ENCODE peak calls at places on chromosomes 7 and 10, in eight cellular contexts. U, R, D, W, I, M, X and C are unnamed samples.

GRCh38 chr7:8387551-8388256 is 45.7 kb upstream of the NXPH1 start:
- DNase-seq in R (no peak), M (no peak), U (no peak), W (peak), D (no peak), I (no peak), X (no peak), C (no peak)

GRCh38 chr7:116698396-116698795 is 26.4 kb downstream of the MET start:
- DNase-seq in W (no peak), X (no peak), I (no peak), R (no peak), M (no peak), D (no peak), U (peak), C (no peak)

GRCh38 chr10:110566472-110567200 is 859 bp upstream of the SMC3 start:
- DNase-seq in U (no peak), R (no peak), D (no peak), M (no peak), I (no peak), X (peak), W (no peak), C (peak)

GRCh38 chr10:28991738-28992270 is 297.1 kb upstream of the LYZL1 start:
- DNase-seq in M (peak), R (peak), W (no peak), I (no peak), X (no peak), U (peak), D (peak), C (no peak)

GRCh38 chr7:116417593-116418345 is 81.8 kb upstream of the CAV2 start:
- DNase-seq in D (no peak), U (no peak), M (no peak), X (no peak), W (no peak), R (peak), I (no peak), C (no peak)

GRCh38 chr7:40676220-40676619 is 541.4 kb downstream of the SUGCT start:
- DNase-seq in X (no peak), R (no peak), W (no peak), I (no peak), U (no peak), D (no peak), M (no peak), C (no peak)

GRCh38 chr10:57657164-57657765 is 610.4 kb downstream of the IPMK start:
- DNase-seq in U (peak), I (peak), R (peak), D (peak), W (peak), M (peak), X (peak), C (peak)

GRCh38 chr7:41916450-41916927 is 213.6 kb upstream of the INHBA start:
- DNase-seq in D (no peak), W (no peak), X (peak), U (peak), I (peak), R (no peak), M (no peak), C (peak)

GRCh38 chr7:110762514-110762913 is 328.4 kb upstream of the LRRN3 start:
- DNase-seq in W (no peak), U (peak), M (no peak), D (no peak), R (no peak), I (no peak), X (no peak), C (no peak)

GRCh38 chr7:22443370-22444180 is 56.4 kb downstream of the STEAP1B start:
- DNase-seq in R (peak), X (peak), W (no peak), D (no peak), U (peak), M (no peak), I (no peak), C (no peak)

GRCh38 chr7:158325530-158326381 is 261.9 kb downstream of the PTPRN2 start:
- DNase-seq in X (no peak), M (peak), W (peak), U (no peak), I (no peak), R (peak), D (peak), C (no peak)

DNA sequence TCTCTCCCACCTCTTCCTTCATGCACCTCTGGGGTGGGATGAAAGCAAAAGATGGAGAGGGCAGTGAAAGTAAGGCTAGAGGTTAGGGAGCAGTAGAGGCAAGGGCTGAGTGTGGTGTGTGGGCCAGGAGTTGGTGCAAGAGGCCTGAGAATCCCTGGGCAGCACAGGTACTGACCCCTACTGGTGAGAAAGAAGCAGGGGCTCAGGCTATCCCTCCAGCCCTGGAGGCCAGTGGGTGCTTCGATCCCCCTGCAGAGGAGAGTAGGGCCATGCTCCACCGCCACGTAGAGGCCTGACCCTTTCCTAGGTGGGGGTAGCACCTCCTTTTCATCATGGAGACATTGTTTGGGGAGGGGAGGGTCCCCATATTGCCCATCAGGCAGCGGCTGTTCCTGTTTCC is 9.8 kb downstream of the CDHR1 start:
- DNase-seq in D (peak), R (no peak), W (no peak), X (no peak), M (no peak), I (no peak), U (no peak), C (no peak)
- TF ChIP-seq CTCF in D (peak), R (peak), W (peak), X (no peak), M (no peak), I (peak), U (peak), C (peak)

GRCh38 chr7:152132812-152133211 is 107.3 kb downstream of the GALNT11 start:
- DNase-seq in W (no peak), M (no peak), U (no peak), I (no peak), X (no peak), R (no peak), D (no peak), C (no peak)
- TF ChIP-seq CTCF in W (no peak), M (no peak), U (no peak), I (no peak), X (no peak), R (no peak), D (no peak), C (no peak)

DNA sequence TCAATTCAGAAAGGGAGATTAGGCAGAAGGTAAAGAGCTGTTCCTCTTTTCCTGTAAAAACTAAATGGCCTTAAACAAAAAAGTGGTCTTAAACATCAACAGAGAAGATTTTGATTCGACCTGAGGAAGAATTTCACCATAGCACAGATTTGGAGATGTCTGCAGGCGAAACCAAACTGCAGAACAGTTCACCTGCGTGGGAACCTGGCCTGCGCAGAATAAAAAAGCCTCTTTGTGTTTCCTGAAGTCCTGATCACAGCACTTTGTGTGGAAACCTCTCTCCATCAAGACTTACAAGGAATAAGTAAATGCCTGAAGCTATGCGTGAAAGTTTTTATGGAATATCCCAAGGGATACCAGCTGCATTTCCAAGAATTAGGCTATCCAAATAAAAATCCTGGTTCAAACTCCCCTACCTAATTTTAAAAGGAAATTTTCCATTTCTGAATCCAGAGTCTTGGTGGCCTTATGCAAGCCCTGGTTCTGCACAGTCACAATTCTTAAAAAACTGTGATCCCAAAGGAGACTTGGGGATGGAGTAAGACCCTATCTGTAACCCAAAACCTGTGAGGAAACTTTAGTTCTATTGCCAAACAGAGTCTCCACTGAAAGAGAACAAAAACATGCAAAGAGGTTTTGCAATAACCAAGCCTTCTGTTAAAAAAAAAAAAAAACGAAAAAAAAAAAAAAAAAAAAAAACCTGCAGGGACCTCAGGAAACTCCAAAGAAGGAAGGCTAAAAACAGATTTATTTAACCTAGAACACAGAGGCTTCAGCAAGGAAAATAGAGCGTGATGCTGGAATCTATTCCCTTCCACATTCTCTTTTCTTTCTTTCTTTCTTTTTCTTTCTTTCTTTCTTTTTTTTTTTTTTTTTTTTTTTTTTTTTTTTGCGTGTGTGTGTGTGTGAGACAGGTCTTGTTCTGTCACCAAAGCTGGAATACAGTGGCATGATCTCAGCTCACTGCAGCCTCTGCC is 10.4 kb downstream of the CALML3 start:
- DNase-seq in W (no peak), U (peak), R (no peak), I (peak), X (peak), M (no peak), D (no peak), C (no peak)
- TF ChIP-seq CTCF in W (no peak), U (no peak), R (no peak), I (no peak), X (no peak), M (no peak), D (no peak), C (no peak)

DNA sequence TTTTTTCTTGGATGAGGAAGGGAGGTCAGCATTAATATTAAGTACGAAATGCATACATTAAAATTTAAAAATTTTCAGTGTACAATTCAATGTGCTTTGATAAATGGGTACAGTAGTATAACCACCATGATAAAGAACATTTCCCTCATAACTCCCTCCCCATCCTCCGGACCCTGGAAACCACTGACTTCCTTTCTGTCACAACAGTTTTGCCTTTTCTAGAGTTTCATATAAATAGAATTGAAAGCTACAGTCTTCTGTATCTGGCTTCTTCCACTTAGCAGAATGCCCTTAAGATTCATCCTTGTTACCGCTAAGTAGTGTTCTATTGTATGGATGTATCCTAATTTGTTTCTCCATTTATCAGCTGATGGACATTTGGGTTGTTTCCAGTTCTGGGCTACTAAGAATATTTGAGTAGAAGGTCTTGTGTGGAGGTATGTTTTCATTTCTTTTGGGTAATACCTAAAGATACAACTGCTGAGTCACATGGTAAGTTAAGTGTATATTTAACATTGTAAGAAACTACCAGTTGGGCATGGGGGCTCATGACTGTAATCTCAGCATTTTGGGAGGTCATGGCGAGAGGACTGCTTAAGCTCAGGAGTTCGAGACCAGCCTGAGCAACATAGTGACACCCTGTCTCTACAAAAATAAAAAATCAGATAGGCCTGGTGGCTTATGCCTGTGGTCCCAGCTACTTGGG is 30.8 kb downstream of the ABI1 start:
- DNase-seq in R (no peak), U (no peak), I (no peak), X (no peak), D (no peak), W (no peak), M (no peak), C (no peak)
- TF ChIP-seq CTCF in R (no peak), U (no peak), I (no peak), X (no peak), D (no peak), W (no peak), M (no peak), C (no peak)

DNA sequence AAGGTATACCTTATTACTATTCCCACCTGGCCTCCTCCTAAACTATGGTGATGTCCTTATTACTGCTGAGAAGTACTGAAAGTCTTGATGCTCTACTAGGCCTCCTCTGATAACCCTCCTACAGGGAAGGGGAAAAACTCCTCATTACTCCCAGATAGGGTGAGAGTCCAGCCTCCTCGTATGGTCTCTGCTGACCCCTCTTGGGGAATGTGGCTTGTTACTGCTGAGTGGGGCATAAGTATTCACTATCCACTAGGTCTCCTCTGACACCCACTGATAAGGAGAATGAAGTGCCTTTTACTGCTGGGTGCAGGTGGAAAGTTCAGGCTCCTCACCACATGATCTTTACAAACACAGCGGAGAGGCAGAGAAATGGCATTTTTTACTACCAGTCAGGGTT is 222.9 kb downstream of the CHRM2 start:
- DNase-seq in W (no peak), I (no peak), X (peak), M (no peak), D (peak), R (no peak), U (peak), C (no peak)
- TF ChIP-seq CTCF in W (no peak), I (peak), X (no peak), M (no peak), D (peak), R (no peak), U (peak), C (peak)